ENCODE peak calls at places on chromosomes 12 and 14, in ten cellular contexts. U, F, Z, H, N, P, L, Q, D and W are unnamed samples.

GRCh38 chr12:98456583-98457573 is 58.5 kb upstream of the TMPO start:
- DNase-seq in Z (peak; percentile 30), Q (no peak), F (peak; percentile 47), L (no peak), N (no peak), U (no peak), P (peak; percentile 17), D (peak; percentile 68), H (peak; percentile 17), W (no peak)

GRCh38 chr12:87779858-87780498 is 249.2 kb downstream of the C12orf50 start:
- DNase-seq in Q (no peak), H (no peak), P (peak; percentile 11), U (no peak), L (no peak), N (no peak), Z (no peak), D (no peak), F (no peak), W (no peak)

GRCh38 chr14:81220488-81220766 is 332 bp downstream of the GTF2A1 start:
- DNase-seq in Q (no peak), N (no peak), F (no peak), D (no peak), P (no peak), H (no peak), Z (no peak), U (no peak), L (no peak), W (no peak)

GRCh38 chr12:79424109-79424721 is 266.5 kb downstream of the PAWR start:
- DNase-seq in N (peak; percentile 94), Q (no peak), L (no peak), D (no peak), P (peak; percentile 91), H (no peak), F (no peak), Z (no peak), U (peak; percentile 96), W (peak; percentile 94)

GRCh38 chr14:50260511-50260910 is 29.1 kb upstream of the SOS2 start:
- DNase-seq in Q (no peak), Z (no peak), P (peak; percentile 72), F (peak; percentile 19), L (no peak), N (peak; percentile 19), H (no peak), U (peak; percentile 39), D (no peak), W (peak; percentile 65)

GRCh38 chr14:104441275-104442106 is 138.1 kb upstream of the C14orf180 start:
- DNase-seq in H (no peak), N (no peak), F (no peak), Q (peak; percentile 61), Z (no peak), P (no peak), U (no peak), D (peak; percentile 20), L (no peak), W (no peak)

GRCh38 chr12:102652645-102653313 is 172.4 kb upstream of the IGF1 start:
- DNase-seq in L (no peak), P (no peak), Z (no peak), N (no peak), D (no peak), U (no peak), Q (no peak), F (no peak), H (no peak), W (no peak)

GRCh38 chr12:111411187-111411764 is 5.6 kb downstream of the SH2B3 start:
- DNase-seq in P (no peak), L (no peak), Z (no peak), N (no peak), H (no peak), U (no peak), F (no peak), D (no peak), Q (no peak), W (no peak)

GRCh38 chr12:67697443-67697842 is 48.9 kb downstream of the DYRK2 start:
- DNase-seq in U (no peak), H (no peak), P (no peak), Q (no peak), D (no peak), F (no peak), Z (no peak), L (no peak), N (no peak), W (no peak)

GRCh38 chr12:75840994-75841355 is 190.6 kb downstream of the PHLDA1 start:
- DNase-seq in D (no peak), F (no peak), U (no peak), N (no peak), H (no peak), L (no peak), Q (no peak), P (no peak), Z (no peak), W (no peak)

GRCh38 chr14:38311655-38312054 is 55.8 kb upstream of the CLEC14A start:
- DNase-seq in L (no peak), H (no peak), N (no peak), F (no peak), U (no peak), D (no peak), Z (no peak), P (peak; percentile 8), Q (no peak), W (no peak)

GRCh38 chr12:124654666-124655316 is 87.4 kb upstream of the NCOR2 start:
- DNase-seq in U (no peak), Q (no peak), L (peak; percentile 84), F (no peak), H (no peak), P (no peak), Z (no peak), D (peak; percentile 90), N (no peak), W (no peak)

GRCh38 chr12:75959506-75959905 is 72.1 kb downstream of the PHLDA1 start:
- DNase-seq in Z (no peak), F (no peak), H (no peak), U (peak; percentile 67), D (no peak), N (no peak), Q (no peak), P (no peak), L (no peak), W (no peak)

GRCh38 chr12:124636138-124636968 is 68.9 kb upstream of the NCOR2 start:
- DNase-seq in N (no peak), L (no peak), Q (no peak), H (no peak), U (peak; percentile 58), P (peak; percentile 80), D (no peak), Z (no peak), F (no peak), W (peak; percentile 87)

GRCh38 chr14:34883954-34884353 is 8.8 kb upstream of the BAZ1A start:
- DNase-seq in D (no peak), Z (no peak), F (no peak), N (no peak), Q (no peak), H (no peak), L (no peak), U (no peak), P (no peak), W (no peak)

GRCh38 chr14:19729359-19729758 is 14.0 kb upstream of the OR4Q3 start:
- DNase-seq in P (no peak), Q (no peak), F (no peak), Z (no peak), N (no peak), H (no peak), D (no peak), L (no peak), U (no peak), W (no peak)

DNA sequence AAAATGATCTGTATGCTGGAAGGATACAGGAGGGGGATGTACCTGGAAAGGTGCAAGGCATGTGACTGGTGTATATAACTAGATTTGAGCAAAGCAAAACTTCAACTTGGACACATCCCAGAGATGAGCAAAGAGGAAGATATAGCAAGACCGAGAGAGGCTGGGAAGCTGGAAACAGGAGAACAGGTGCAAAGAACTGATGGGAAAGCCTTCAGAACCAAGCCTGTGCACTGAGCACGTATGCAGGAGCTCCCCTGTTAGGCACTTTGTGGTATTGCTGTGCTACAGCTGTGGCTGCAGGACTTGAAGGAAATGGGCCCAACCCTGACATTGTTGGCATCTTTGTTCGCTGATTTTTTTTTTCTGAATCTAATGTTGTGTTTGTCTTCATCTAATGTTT is 120.7 kb upstream of the PWP1 start:
- DNase-seq in U (no peak), Z (no peak), F (no peak), P (peak; percentile 12), D (no peak), N (no peak), Q (no peak), H (no peak), L (no peak), W (peak; percentile 39)
- TF ChIP-seq CTCF in U (no peak), Z (no peak), F (peak; percentile 46), P (peak; percentile 35), D (no peak), N (peak; percentile 31), Q (peak; percentile 18), H (peak; percentile 49), L (no peak), W (peak; percentile 67)

GRCh38 chr12:42255221-42255874 is 17.3 kb upstream of the YAF2 start:
- DNase-seq in D (no peak), N (no peak), F (no peak), U (no peak), L (no peak), P (no peak), Z (no peak), H (no peak), Q (no peak), W (no peak)
- TF ChIP-seq CTCF in D (no peak), N (no peak), F (no peak), U (no peak), L (no peak), P (no peak), Z (peak; percentile 13), H (no peak), Q (no peak), W (no peak)

DNA sequence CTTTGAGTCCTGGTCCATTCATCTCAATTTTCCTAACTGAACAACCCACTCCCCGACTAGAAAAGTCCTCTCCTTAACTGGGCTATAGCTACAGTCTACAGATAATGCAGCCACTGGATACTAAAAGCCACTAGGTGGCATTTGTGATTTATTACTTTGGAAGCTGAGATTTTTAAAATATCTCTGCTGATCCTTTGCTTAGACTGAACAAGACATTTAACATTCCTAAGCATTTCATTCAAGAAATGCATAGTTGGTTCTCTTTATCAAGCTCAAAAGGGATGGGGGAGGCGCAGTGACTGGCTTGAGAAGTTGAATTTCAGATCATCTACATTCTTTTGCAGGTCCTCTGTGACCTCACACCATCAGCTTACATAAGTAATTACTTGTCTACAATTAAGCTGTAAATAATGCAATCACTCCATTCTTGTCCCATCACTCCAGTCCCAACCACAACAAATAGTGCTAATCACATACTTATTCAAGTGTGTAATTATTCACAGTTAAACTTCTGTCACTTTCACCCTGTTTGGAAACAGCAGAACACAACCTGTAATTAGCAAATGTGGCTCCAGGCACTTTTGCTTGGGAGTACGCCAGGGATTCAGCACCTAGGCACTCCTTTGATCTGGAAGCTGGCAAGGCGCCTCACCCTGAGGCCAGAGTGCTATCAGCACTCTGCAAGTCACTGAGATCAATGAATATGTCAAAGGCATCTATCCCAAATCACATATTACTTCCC is 203.5 kb downstream of the NOVA1 start:
- DNase-seq in Q (no peak), D (no peak), L (no peak), F (no peak), U (no peak), P (peak; percentile 54), H (no peak), Z (peak; percentile 33), N (peak; percentile 8), W (peak; percentile 68)
- TF ChIP-seq CTCF in Q (peak; percentile 47), D (no peak), L (peak; percentile 74), F (no peak), U (peak; percentile 8), P (peak; percentile 36), H (peak; percentile 51), Z (no peak), N (peak; percentile 58), W (peak; percentile 62)

GRCh38 chr12:130838951-130839769 is at the start of gene STX2:
- DNase-seq in H (peak; percentile 85), P (peak; percentile 80), N (peak; percentile 36), L (peak; percentile 85), Q (no peak), U (peak; percentile 70), F (peak; percentile 98), Z (peak; percentile 87), D (peak; percentile 96), W (peak; percentile 72)
- TF ChIP-seq CTCF in H (peak; percentile 28), P (peak; percentile 51), N (peak; percentile 44), L (peak; percentile 41), Q (peak; percentile 22), U (peak; percentile 71), F (no peak), Z (no peak), D (peak; percentile 37), W (peak; percentile 34)